ENCODE peak calls at places on chromosomes 13 and 19, in seven cellular contexts. H, A, O, N, C, L and R are unnamed samples.
A peak's percentile ranks its signal among the peaks of the same experiment; 100 is the strongest.

GRCh38 chr19:4396949-4397783 is 3.2 kb downstream of the SH3GL1 start:
- DNase-seq in H (no peak), A (no peak), O (peak; percentile 39), N (no peak), C (no peak), L (no peak), R (no peak)

GRCh38 chr13:74479124-74479523 is 344.9 kb upstream of the KLF12 start:
- DNase-seq in H (no peak), A (no peak), O (no peak), N (no peak), C (no peak), L (no peak), R (no peak)

GRCh38 chr19:46113726-46114125 is 10.8 kb downstream of the IGFL3 start:
- DNase-seq in H (no peak), A (no peak), O (no peak), N (no peak), C (no peak), L (no peak), R (no peak)

GRCh38 chr13:29810145-29810742 is 40.2 kb downstream of the UBL3 start:
- DNase-seq in H (no peak), A (no peak), O (no peak), N (no peak), C (no peak), L (no peak), R (no peak)

GRCh38 chr13:48009298-48009697 is 8.2 kb upstream of the SUCLA2 start:
- DNase-seq in H (no peak), A (no peak), O (no peak), N (no peak), C (no peak), L (no peak), R (no peak)

GRCh38 chr19:10520652-10521318 is 3.5 kb upstream of the S1PR5 start:
- DNase-seq in H (no peak), A (no peak), O (no peak), N (no peak), C (no peak), L (peak; percentile 82), R (no peak)

GRCh38 chr19:41564515-41565383 is 11.2 kb upstream of the CEACAM21 start:
- DNase-seq in H (no peak), A (no peak), O (peak; percentile 28), N (peak; percentile 24), C (no peak), L (no peak), R (peak; percentile 32)

GRCh38 chr13:100818706-100819105 is 144.1 kb upstream of the TMTC4 start:
- DNase-seq in H (no peak), A (no peak), O (no peak), N (no peak), C (peak; percentile 24), L (no peak), R (no peak)

GRCh38 chr19:13887529-13887928 is 10.6 kb downstream of the NANOS3 start:
- DNase-seq in H (no peak), A (no peak), O (no peak), N (no peak), C (no peak), L (no peak), R (no peak)

GRCh38 chr13:33101835-33102234 is 85.6 kb downstream of the KL start:
- DNase-seq in H (no peak), A (no peak), O (no peak), N (no peak), C (no peak), L (no peak), R (no peak)

GRCh38 chr19:662207-662961 is 630 bp downstream of the RNF126 start:
- DNase-seq in H (peak; percentile 59), A (peak; percentile 59), O (no peak), N (peak; percentile 78), C (no peak), L (no peak), R (no peak)

GRCh38 chr13:47170971-47171370 is 274.1 kb upstream of the HTR2A start:
- DNase-seq in H (no peak), A (no peak), O (no peak), N (no peak), C (no peak), L (no peak), R (no peak)